ENCODE peak calls at places on chromosomes 2 and 18, in five cellular contexts. C, O, F, P and M are unnamed samples.

GRCh38 chr2:119212139-119212800 is 11.4 kb upstream of the STEAP3 start:
- DNase-seq in O (no peak), C (no peak), P (no peak), F (no peak), M (no peak)

GRCh38 chr2:221572821-221573429 is 821 bp upstream of the EPHA4 start:
- DNase-seq in F (peak; percentile 70), C (peak; percentile 47), O (peak; percentile 51), P (no peak), M (peak; percentile 9)

GRCh38 chr2:179427065-179427464 is 162.4 kb upstream of the SESTD1 start:
- DNase-seq in C (no peak), P (no peak), O (no peak), F (no peak), M (no peak)

GRCh38 chr2:197360744-197361156 is 50.2 kb upstream of the ANKRD44 start:
- DNase-seq in F (peak; percentile 24), C (peak; percentile 87), O (no peak), P (no peak), M (no peak)

GRCh38 chr2:171347158-171347557 is 86.6 kb downstream of the METTL8 start:
- DNase-seq in P (no peak), F (peak; percentile 54), O (no peak), C (peak; percentile 19), M (no peak)

GRCh38 chr2:197477764-197478163 is 21.9 kb downstream of the HSPD1 start:
- DNase-seq in O (no peak), F (no peak), P (no peak), C (no peak), M (no peak)

GRCh38 chr2:161078211-161078539 is 82.1 kb upstream of the TANK start:
- DNase-seq in F (no peak), P (no peak), C (no peak), O (no peak), M (no peak)

GRCh38 chr2:96860065-96861029 is 2.5 kb upstream of the ANKRD39 start:
- DNase-seq in O (no peak), F (no peak), C (no peak), P (no peak), M (no peak)

GRCh38 chr2:222318026-222318711 is 19.4 kb upstream of the PAX3 start:
- DNase-seq in P (peak; percentile 87), F (peak; percentile 74), O (no peak), C (peak; percentile 52), M (peak; percentile 90)

GRCh38 chr2:69436594-69436936 is 670 bp downstream of the NFU1 start:
- DNase-seq in C (no peak), P (no peak), O (peak; percentile 5), F (no peak), M (no peak)

GRCh38 chr18:77119851-77120491 is 12.6 kb downstream of the MBP start:
- DNase-seq in O (no peak), C (no peak), P (no peak), F (no peak), M (no peak)

DNA sequence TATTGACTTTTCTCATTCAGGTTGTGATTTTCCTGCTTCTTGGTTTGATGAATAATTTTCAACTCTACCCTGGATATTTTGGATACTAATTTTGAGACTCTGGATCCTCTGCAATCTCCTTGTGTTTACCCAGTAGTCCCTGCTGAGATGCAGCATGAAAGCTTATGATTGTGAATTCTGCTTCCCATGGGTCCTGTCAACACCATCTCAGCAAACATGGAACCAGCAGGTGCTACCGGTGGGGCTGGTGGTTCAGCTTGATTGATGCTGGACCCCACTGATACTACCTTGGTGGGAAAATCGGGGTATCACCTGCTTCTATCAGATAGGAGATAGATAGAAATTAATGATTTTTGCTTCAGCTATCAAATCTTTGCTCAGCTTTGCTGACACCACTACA is 81.1 kb downstream of the SOWAHC start:
- DNase-seq in F (no peak), P (no peak), C (no peak), O (no peak), M (no peak)
- H3K4me1 ChIP-seq in F (peaks cover 11% of the 10 kb centered on the region), P (peaks cover 10% of the 10 kb centered on the region), C (peaks cover 7% of the 10 kb centered on the region), O (peaks cover 8% of the 10 kb centered on the region), M (peaks cover 35% of the 10 kb centered on the region)

GRCh38 chr2:237603049-237603717 is 12.6 kb upstream of the RAB17 start:
- DNase-seq in C (no peak), O (no peak), F (no peak), P (no peak), M (no peak)
- H3K4me3 ChIP-seq in C (no peak overlapping the region), O (no peak overlapping the region), F (peak overlapping the region; percentile 54), P (no peak overlapping the region), M (no peak overlapping the region)

GRCh38 chr2:108448678-108449409 is at the start of gene GCC2:
- DNase-seq in O (peak; percentile 88), C (peak; percentile 91), F (peak; percentile 95), P (peak; percentile 98), M (peak; percentile 98)

GRCh38 chr2:108446703-108447102 is 2.3 kb upstream of the GCC2 start:
- DNase-seq in C (no peak), F (no peak), P (no peak), O (no peak), M (no peak)

GRCh38 chr2:108447947-108448677 is 894 bp upstream of the GCC2 start:
- DNase-seq in P (no peak), O (no peak), F (no peak), C (no peak), M (no peak)

GRCh38 chr2:108441712-108442111 is 7.3 kb upstream of the GCC2 start:
- DNase-seq in O (no peak), F (no peak), P (no peak), C (no peak), M (no peak)

GRCh38 chr2:108444941-108445840 is 3.8 kb upstream of the GCC2 start:
- DNase-seq in P (peak; percentile 25), O (no peak), C (peak; percentile 7), F (no peak), M (no peak)
- H2BK120ac ChIP-seq in P (no peak overlapping the region), O (no peak overlapping the region), C (peak overlapping the region; percentile 69), F (no peak overlapping the region), M (peak overlapping the region; percentile 63)

GRCh38 chr2:49661809-49662208 is 507.5 kb upstream of the FSHR start:
- DNase-seq in P (no peak), O (no peak), F (no peak), C (no peak), M (no peak)
- H3K4me1 ChIP-seq in P (no peaks in the 10 kb centered on the region), O (no peaks in the 10 kb centered on the region), F (no peaks in the 10 kb centered on the region), C (no peaks in the 10 kb centered on the region), M (no peaks in the 10 kb centered on the region)

DNA sequence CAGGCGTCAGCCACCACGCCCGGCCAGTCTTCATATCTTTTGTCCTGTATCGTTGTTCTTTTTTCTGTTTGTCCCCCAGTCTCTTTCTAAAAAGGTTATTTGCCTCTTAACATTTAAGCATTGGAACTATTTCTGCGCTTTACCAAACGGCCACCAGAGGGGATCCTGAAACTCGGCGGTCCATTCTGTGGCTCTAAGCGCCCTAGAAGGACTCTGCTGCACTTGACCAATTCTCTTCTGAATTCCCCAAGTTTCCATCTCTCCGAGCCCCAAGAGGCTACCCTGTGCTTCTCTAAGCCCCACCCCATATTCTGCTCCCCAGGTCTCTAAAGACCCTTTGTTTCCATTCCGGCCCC is 33.1 kb upstream of the REG3G start:
- DNase-seq in C (no peak), F (peak; percentile 36), P (peak; percentile 72), O (peak; percentile 27), M (peak; percentile 26)
- H3K4me3 ChIP-seq in C (no peak overlapping the region), F (no peak overlapping the region), P (peak overlapping the region; percentile 17), O (no peak overlapping the region), M (no peak overlapping the region)

DNA sequence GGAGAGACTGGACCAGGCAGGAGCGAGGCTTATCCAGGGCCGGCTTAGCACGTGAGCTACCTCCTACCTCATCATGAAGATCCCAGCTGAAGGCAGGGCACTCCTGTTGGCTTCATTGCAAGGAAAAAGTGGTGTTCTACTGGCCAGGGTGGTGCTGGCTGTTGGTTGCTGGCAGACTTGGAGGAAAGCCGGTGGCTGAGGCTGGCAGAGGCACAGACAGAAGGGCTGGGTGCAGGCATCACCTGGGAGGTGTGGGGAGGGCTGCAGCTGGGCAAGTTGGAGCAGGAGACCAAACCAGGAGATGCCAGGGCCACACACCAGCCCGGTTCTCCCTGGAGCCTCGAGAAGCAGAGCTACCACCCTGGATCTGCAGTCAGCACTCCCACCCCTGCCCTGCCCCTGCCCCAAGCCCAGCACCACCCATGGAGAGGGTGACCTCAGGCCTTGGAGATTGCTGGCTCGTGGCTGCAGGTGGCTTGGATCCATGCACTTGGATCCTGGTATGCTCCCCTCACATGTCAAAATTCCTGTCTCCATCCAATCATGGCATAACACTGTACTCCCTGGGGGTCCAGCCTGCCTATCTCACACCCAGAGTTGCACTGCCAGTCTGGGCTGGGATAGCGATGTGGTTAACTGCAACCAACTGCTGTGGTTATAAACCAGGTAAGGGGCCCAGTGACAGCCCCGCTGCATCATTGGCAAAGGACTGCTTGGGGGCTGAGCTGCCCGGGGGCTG is 49.7 kb downstream of the GLI2 start:
- DNase-seq in P (no peak), O (no peak), C (no peak), F (no peak), M (no peak)
- H2BK120ac ChIP-seq in P (no peak overlapping the region), O (no peak overlapping the region), C (no peak overlapping the region), F (no peak overlapping the region), M (no peak overlapping the region)

DNA sequence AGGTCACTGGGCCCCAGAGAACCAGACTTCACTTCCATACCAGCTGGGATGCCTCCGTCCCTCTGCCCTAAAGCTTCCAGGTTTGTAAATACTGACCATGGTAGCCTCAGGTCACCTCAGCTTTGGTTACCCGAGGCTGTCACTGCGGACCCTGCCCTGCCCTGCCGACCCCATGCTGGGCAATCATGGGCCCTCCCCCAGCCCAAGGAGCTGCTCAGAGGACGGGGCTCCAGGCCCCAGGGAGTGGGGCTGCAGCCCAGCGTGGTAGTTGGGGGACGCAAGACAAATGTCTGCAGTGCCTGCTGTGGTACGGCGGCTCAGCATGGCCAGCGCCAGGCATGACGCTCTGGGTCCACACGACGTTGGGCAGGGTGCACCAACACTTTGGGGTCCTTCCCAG is 25.3 kb downstream of the RAMP1 start:
- DNase-seq in P (no peak), C (no peak), O (no peak), F (no peak), M (no peak)
- H3K4me1 ChIP-seq in P (no peaks in the 10 kb centered on the region), C (peaks cover 5% of the 10 kb centered on the region), O (no peaks in the 10 kb centered on the region), F (peaks cover 19% of the 10 kb centered on the region), M (peaks cover 28% of the 10 kb centered on the region)

DNA sequence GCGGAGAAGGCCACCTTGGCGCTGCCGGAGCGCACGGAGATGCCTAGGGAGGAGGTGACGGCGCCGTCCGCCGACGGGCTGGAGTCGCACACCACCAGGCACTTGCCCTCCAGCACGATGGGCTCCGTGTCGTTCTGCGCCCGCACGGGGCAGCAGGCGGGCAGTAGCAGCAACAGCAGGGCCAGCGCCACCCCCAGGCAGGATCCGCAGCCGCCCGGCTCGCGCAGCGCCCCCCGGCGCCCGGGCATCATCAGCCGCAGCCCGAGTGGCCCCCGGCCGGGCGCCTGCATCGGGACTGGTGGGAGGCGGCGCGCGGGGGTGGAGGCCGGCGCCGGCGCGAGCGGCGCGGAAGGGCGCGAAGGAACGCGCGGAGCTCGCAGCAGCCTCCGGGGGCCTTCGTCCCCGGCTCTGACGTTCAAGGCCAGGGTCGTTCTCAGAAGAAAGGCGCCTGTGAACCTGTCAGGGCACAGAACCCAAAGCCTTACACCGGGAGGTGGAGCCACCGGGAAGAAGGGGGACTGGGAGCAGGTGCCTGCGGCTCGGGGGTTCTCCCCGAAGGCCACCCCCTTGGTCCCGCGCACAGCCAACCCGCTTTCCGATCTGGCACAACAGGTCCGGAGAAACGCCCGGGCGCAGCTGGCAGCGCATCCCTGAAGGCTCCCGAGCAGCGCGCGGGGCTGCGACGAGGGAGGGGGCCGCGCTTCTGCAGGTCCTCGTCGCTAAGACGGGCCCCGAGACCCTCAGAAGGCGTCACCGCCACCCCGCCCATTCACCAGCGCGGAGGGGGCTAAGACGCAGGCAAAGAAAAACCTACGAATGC is 2.1 kb downstream of the CBLN2 start:
- DNase-seq in P (peak; percentile 72), F (no peak), C (no peak), O (peak; percentile 24), M (no peak)
- H3K4me3 ChIP-seq in P (no peak overlapping the region), F (no peak overlapping the region), C (no peak overlapping the region), O (peak overlapping the region; percentile 12), M (peak overlapping the region; percentile 61)